ENCODE peak calls at places on chromosomes 1 and 21, in six cellular contexts. A is K562, C is SK-N-SH, F is H1, P is HCT116, Z is HepG2. D is an unnamed sample.

GRCh38 chr1:71490432-71490831 is 409.6 kb upstream of the ZRANB2 start:
- DNase-seq in A (no peak), C (no peak), F (no peak), P (no peak), Z (no peak), D (no peak)

GRCh38 chr21:45579383-45580180 is 37.3 kb upstream of the SLC19A1 start:
- DNase-seq in A (no peak), C (peak), F (peak), P (no peak), Z (no peak), D (no peak)

GRCh38 chr1:186740324-186740723 is 60.1 kb upstream of the PTGS2 start:
- DNase-seq in A (no peak), C (no peak), F (no peak), P (no peak), Z (no peak), D (no peak)

GRCh38 chr1:28370220-28371010 is 875 bp downstream of the PHACTR4 start:
- DNase-seq in A (no peak), C (peak), F (no peak), P (no peak), Z (no peak), D (no peak)

GRCh38 chr1:36366091-36366661 is 19.5 kb downstream of the STK40 start:
- DNase-seq in A (no peak), C (peak), F (no peak), P (no peak), Z (no peak), D (no peak)

GRCh38 chr1:227949341-227949921 is 1.7 kb upstream of the WNT9A start:
- DNase-seq in A (no peak), C (peak), F (no peak), P (no peak), Z (no peak), D (no peak)

GRCh38 chr1:119316870-119317416 is 51.6 kb upstream of the HAO2 start:
- DNase-seq in A (no peak), C (peak), F (peak), P (peak), Z (no peak), D (no peak)

GRCh38 chr1:16155537-16156410 is at the start of gene EPHA2:
- DNase-seq in A (no peak), C (peak), F (peak), P (peak), Z (peak), D (peak)

GRCh38 chr1:147080013-147080661 is 92.1 kb downstream of the PRKAB2 start:
- DNase-seq in A (no peak), C (peak), F (peak), P (no peak), Z (no peak), D (no peak)

GRCh38 chr21:32424674-32425073 is 12.2 kb downstream of the EVA1C start:
- DNase-seq in A (no peak), C (no peak), F (no peak), P (no peak), Z (no peak), D (no peak)

GRCh38 chr1:113760102-113760804 is 967 bp upstream of the PHTF1 start:
- DNase-seq in A (no peak), C (no peak), F (no peak), P (no peak), Z (no peak), D (no peak)

GRCh38 chr1:233490488-233490887 is 123.4 kb upstream of the KCNK1 start:
- DNase-seq in A (no peak), C (no peak), F (no peak), P (no peak), Z (no peak), D (no peak)

GRCh38 chr1:16095447-16095846 is 22.0 kb upstream of the FAM131C start:
- DNase-seq in A (no peak), C (peak), F (no peak), P (no peak), Z (no peak), D (peak)

GRCh38 chr1:115233598-115233997 is 104.5 kb downstream of the NGF start:
- DNase-seq in A (no peak), C (no peak), F (no peak), P (no peak), Z (no peak), D (no peak)

GRCh38 chr1:210231846-210232523 is 611 bp upstream of the SERTAD4 start:
- DNase-seq in A (no peak), C (peak), F (no peak), P (no peak), Z (no peak), D (no peak)

GRCh38 chr1:222631611-222632208 is 13.8 kb downstream of the MIA3 start:
- DNase-seq in A (no peak), C (no peak), F (no peak), P (no peak), Z (no peak), D (no peak)

GRCh38 chr1:170881268-170882265 is 53.8 kb upstream of the MROH9 start:
- DNase-seq in A (no peak), C (no peak), F (no peak), P (peak), Z (no peak), D (peak)

GRCh38 chr1:113874017-113874879 is 2.7 kb upstream of the PTPN22 start:
- DNase-seq in A (peak), C (no peak), F (no peak), P (peak), Z (peak), D (no peak)

GRCh38 chr1:51973587-51974474 is 16.7 kb downstream of the RAB3B start:
- DNase-seq in A (no peak), C (no peak), F (no peak), P (peak), Z (no peak), D (no peak)

GRCh38 chr1:205916541-205916940 is 26.7 kb downstream of the SLC26A9 start:
- DNase-seq in A (no peak), C (no peak), F (peak), P (no peak), Z (no peak), D (no peak)

GRCh38 chr21:37159053-37159776 is 86.2 kb downstream of the TTC3 start:
- DNase-seq in A (no peak), C (no peak), F (no peak), P (no peak), Z (no peak), D (no peak)

GRCh38 chr1:31672988-31673387 is 28.3 kb upstream of the PEF1 start:
- DNase-seq in A (no peak), C (peak), F (no peak), P (no peak), Z (no peak), D (no peak)

GRCh38 chr1:31843506-31843905 is 27.7 kb upstream of the SPOCD1 start:
- DNase-seq in A (no peak), C (no peak), F (no peak), P (peak), Z (no peak), D (peak)

GRCh38 chr21:42346441-42346840 is 4.4 kb downstream of the TFF2 start:
- DNase-seq in A (no peak), C (no peak), F (no peak), P (no peak), Z (no peak), D (no peak)

GRCh38 chr1:6948861-6949260 is 163.6 kb downstream of the CAMTA1 start:
- DNase-seq in A (no peak), C (no peak), F (no peak), P (no peak), Z (no peak), D (no peak)

GRCh38 chr1:110260194-110260593 is 50.1 kb downstream of the KCNC4 start:
- DNase-seq in A (no peak), C (no peak), F (no peak), P (no peak), Z (no peak), D (no peak)

GRCh38 chr1:211736351-211736915 is 61.0 kb upstream of the NEK2 start:
- DNase-seq in A (no peak), C (no peak), F (no peak), P (no peak), Z (no peak), D (no peak)

GRCh38 chr1:49333946-49334345 is 557.3 kb upstream of the BEND5 start:
- DNase-seq in A (no peak), C (no peak), F (no peak), P (no peak), Z (no peak), D (no peak)

GRCh38 chr1:20478072-20478660 is 7.8 kb downstream of the CAMK2N1 start:
- DNase-seq in A (no peak), C (no peak), F (no peak), P (no peak), Z (no peak), D (no peak)

GRCh38 chr1:20475002-20475401 is 11.0 kb downstream of the CAMK2N1 start:
- DNase-seq in A (no peak), C (no peak), F (no peak), P (no peak), Z (no peak), D (no peak)

GRCh38 chr1:20479840-20480239 is 6.2 kb downstream of the CAMK2N1 start:
- DNase-seq in A (no peak), C (no peak), F (no peak), P (no peak), Z (no peak), D (no peak)

GRCh38 chr1:20476260-20477038 is 9.6 kb downstream of the CAMK2N1 start:
- DNase-seq in A (peak), C (peak), F (peak), P (no peak), Z (peak), D (peak)

GRCh38 chr1:20477355-20478071 is 8.5 kb downstream of the CAMK2N1 start:
- DNase-seq in A (no peak), C (peak), F (no peak), P (no peak), Z (no peak), D (no peak)
- TF ChIP-seq JUND in A (no peak), C (no peak), F (no peak), P (no peak), Z (no peak), D (no peak)

DNA sequence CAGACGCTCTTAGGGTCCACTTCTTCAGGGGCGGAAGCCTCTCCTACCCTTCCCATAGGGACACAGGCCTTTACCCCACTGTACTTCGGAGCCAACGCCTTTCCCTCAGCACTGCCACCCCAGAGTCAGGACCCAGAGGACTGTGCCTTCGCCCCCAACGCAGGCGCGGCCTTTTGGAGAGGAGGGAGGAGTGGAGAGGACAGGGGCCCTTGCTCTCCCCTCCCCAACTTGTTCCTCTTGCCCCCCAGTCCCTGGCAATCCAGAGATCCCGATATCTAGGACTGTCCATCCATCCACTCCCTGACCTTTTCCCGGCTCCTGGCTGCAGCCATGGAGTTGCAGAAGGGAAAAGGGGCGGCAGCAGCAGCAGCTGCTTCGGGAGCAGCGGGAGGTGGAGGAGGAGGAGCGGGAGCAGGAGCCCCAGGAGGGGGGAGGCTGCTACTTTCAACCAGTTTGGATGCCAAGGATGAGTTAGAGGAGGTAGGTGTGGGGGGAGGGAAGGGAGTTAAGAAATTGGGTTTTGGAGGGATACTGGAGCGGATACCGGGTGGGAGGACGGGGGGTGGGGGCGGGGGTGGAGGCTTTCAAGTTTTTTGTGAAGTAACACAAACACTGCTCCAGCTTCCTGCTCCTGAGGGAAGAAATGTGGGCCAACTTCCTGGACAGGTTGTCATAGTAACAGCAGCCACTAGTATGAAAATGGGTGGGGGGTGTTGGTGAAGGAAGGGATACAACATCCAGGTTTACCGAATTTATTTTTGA is 636 bp downstream of the INTS3 start:
- DNase-seq in A (peak), C (peak), F (peak), P (no peak), Z (peak), D (peak)
- TF ChIP-seq JUND in A (no peak), C (no peak), F (no peak), P (no peak), Z (no peak), D (no peak)

DNA sequence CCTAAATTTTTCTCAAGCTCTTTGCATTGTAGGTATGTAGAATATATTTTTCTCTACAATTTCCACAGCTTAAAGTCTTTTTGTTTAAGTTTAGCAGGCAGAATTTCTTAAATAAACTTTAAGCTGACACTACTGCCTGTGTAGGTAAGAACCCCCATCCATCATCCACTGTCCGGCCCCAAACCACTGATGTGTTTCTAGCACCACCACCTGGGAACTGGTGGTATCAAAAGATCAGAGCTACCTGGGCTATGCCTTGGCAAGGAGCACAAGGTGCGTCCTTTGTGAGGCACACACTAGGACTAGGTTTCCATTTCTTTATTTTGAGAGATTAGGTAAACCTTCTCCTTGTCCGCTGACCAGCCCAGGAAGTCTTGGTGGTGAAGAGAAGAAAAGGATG is 10.5 kb upstream of the LELP1 start:
- DNase-seq in A (peak), C (no peak), F (peak), P (peak), Z (peak), D (peak)
- TF ChIP-seq JUND in A (no peak), C (no peak), F (no peak), P (no peak), Z (no peak), D (no peak)

GRCh38 chr1:244633140-244633539 is 19.8 kb upstream of the DESI2 start:
- DNase-seq in A (no peak), C (peak), F (no peak), P (no peak), Z (no peak), D (no peak)
- TF ChIP-seq JUND in A (no peak), C (no peak), F (no peak), P (no peak), Z (no peak), D (no peak)

DNA sequence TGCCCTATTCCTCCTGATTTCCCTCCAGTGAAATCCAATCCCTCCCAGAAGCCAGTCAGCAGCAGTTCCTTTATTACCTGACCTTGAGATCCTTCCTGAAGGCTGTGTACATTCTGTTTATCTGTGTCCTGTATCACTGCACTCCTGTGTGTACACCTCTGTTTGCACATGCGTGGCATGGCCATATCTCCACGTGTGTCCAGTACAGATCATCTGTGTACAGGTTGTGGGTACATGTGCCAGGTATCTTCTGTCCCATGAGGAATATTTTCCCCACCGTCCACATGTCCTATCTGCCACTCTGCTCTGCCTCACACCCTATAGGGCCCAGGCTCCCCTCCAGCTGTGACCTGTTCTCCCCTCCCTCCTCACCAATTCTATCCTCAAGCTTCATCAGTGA is 2.8 kb downstream of the CDC42SE1 start:
- DNase-seq in A (no peak), C (no peak), F (no peak), P (no peak), Z (no peak), D (no peak)
- TF ChIP-seq JUND in A (no peak), C (no peak), F (no peak), P (no peak), Z (no peak), D (no peak)

GRCh38 chr1:180542530-180543171 is 16.1 kb upstream of the OVAAL start:
- DNase-seq in A (no peak), C (no peak), F (no peak), P (no peak), Z (no peak), D (no peak)
- TF ChIP-seq JUND in A (no peak), C (no peak), F (no peak), P (no peak), Z (no peak), D (no peak)

DNA sequence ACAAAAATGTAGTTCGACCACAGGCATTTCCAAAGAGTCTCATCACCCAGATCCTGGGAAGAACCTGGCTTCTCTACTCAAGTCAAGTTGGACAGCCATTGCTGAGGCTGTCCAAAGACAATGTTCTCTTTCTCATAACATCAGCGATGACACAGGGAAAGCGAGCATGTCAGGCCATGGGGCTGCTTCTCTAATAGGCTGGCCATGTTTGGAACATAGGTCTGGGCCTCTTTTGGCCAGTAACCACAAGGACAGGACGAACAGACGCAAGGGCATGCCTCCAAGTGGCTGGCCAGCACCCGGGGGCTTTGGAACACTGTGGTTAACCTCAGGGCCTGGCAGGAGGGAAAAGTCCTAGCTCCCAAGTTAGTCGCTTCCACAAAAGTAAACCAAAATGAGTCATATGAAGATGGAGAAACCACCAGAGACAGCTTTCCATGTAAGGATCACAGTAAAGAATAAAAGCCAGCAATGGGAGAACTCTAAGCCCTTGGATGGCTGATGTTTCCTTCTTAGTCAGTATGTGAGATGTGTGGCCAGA is 80.6 kb upstream of the SLC44A3 start:
- DNase-seq in A (no peak), C (no peak), F (no peak), P (no peak), Z (no peak), D (no peak)
- TF ChIP-seq JUND in A (no peak), C (no peak), F (no peak), P (no peak), Z (no peak), D (no peak)

GRCh38 chr21:39103689-39104088 is 79.6 kb downstream of the PSMG1 start:
- DNase-seq in A (no peak), C (no peak), F (no peak), P (no peak), Z (no peak), D (no peak)

GRCh38 chr21:39105341-39105765 is 77.9 kb downstream of the PSMG1 start:
- DNase-seq in A (no peak), C (no peak), F (no peak), P (no peak), Z (peak), D (no peak)

GRCh38 chr21:39105836-39106235 is 77.4 kb downstream of the PSMG1 start:
- DNase-seq in A (no peak), C (no peak), F (no peak), P (no peak), Z (no peak), D (no peak)

GRCh38 chr21:39106881-39107462 is 76.3 kb downstream of the PSMG1 start:
- DNase-seq in A (no peak), C (no peak), F (peak), P (no peak), Z (no peak), D (no peak)

DNA sequence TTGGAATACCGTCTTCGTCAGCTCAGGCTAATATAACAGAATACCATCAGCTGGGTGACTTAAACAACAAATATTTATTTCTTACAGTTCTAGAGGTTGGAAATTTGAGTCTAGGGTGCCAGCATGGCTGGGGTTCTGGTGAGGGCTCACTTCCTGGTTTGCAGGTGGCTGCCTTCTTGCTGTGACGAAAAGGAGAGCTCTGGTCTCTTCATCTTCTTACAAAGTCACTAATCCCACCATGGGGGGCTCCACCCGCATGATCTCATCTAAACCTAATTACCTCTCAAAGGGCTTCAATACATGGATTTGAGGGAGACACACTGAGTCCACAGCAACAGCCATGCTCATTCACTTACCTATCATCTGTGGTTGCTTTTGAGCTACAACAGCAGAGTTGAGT is 78.3 kb downstream of the PSMG1 start:
- DNase-seq in A (no peak), C (no peak), F (no peak), P (no peak), Z (no peak), D (no peak)
- TF ChIP-seq JUND in A (no peak), C (no peak), F (no peak), P (no peak), Z (no peak), D (no peak)

D was measured in T47D.